ENCODE peak calls at places on chromosomes 11 and 22, in five cellular contexts. U, Q, A, H and V are unnamed samples.

GRCh38 chr11:130451261-130452019 is 3.0 kb downstream of the ADAMTS15 start:
- DNase-seq in U (peak), Q (no peak), A (no peak), H (no peak), V (no peak)

GRCh38 chr22:23064381-23065068 is 5.8 kb upstream of the GNAZ start:
- DNase-seq in U (no peak), Q (no peak), A (no peak), H (no peak), V (no peak)

GRCh38 chr11:13207270-13207664 is 70.3 kb upstream of the BMAL1 start:
- DNase-seq in U (no peak), Q (no peak), A (no peak), H (no peak), V (no peak)

GRCh38 chr11:15779518-15779917 is 576.8 kb downstream of the SOX6 start:
- DNase-seq in U (no peak), Q (no peak), A (no peak), H (no peak), V (no peak)

GRCh38 chr11:134069996-134070845 is 1.3 kb downstream of the JAM3 start:
- DNase-seq in U (no peak), Q (peak), A (no peak), H (no peak), V (no peak)

GRCh38 chr11:10488581-10489443 is 33.7 kb downstream of the AMPD3 start:
- DNase-seq in U (no peak), Q (no peak), A (no peak), H (no peak), V (no peak)

GRCh38 chr22:32534252-32535215 is 59.9 kb downstream of the FBXO7 start:
- DNase-seq in U (peak), Q (no peak), A (peak), H (peak), V (no peak)

GRCh38 chr11:88164320-88164719 is 10.9 kb downstream of the RAB38 start:
- DNase-seq in U (no peak), Q (no peak), A (no peak), H (no peak), V (no peak)

GRCh38 chr22:20589614-20590476 is 82.4 kb downstream of the MED15 start:
- DNase-seq in U (no peak), Q (no peak), A (no peak), H (no peak), V (no peak)

GRCh38 chr22:39748877-39749276 is 144.7 kb downstream of the ENTHD1 start:
- DNase-seq in U (peak), Q (peak), A (no peak), H (no peak), V (peak)

GRCh38 chr11:75204685-75205667 is 35.6 kb upstream of the TPBGL start:
- DNase-seq in U (peak), Q (peak), A (peak), H (peak), V (peak)

GRCh38 chr11:114377612-114378267 is 22.6 kb downstream of the C11orf71 start:
- DNase-seq in U (peak), Q (no peak), A (no peak), H (no peak), V (no peak)

GRCh38 chr11:76047766-76048165 is 158.5 kb downstream of the WNT11 start:
- DNase-seq in U (peak), Q (no peak), A (no peak), H (no peak), V (no peak)

GRCh38 chr22:49017769-49018330 is 809.8 kb downstream of the BRD1 start:
- DNase-seq in U (no peak), Q (no peak), A (no peak), H (no peak), V (no peak)

GRCh38 chr11:66280428-66280827 is 2.5 kb downstream of the CNIH2 start:
- DNase-seq in U (no peak), Q (no peak), A (no peak), H (no peak), V (no peak)

GRCh38 chr22:38347944-38348750 is 30.9 kb upstream of the CSNK1E start:
- DNase-seq in U (peak), Q (peak), A (no peak), H (no peak), V (no peak)

GRCh38 chr11:82810326-82810725 is 76.7 kb upstream of the FAM181B start:
- DNase-seq in U (no peak), Q (no peak), A (no peak), H (no peak), V (no peak)

GRCh38 chr11:128057786-128058395 is 529.5 kb downstream of the ETS1 start:
- DNase-seq in U (no peak), Q (no peak), A (no peak), H (no peak), V (no peak)

GRCh38 chr11:76798656-76799055 is 15.5 kb downstream of the TSKU start:
- DNase-seq in U (no peak), Q (no peak), A (peak), H (no peak), V (no peak)

GRCh38 chr11:5004429-5005274 is 10.0 kb downstream of the OR51L1 start:
- DNase-seq in U (peak), Q (peak), A (no peak), H (peak), V (peak)

GRCh38 chr22:17968126-17968525 is 56.2 kb downstream of the MICAL3 start:
- DNase-seq in U (no peak), Q (peak), A (no peak), H (no peak), V (peak)

GRCh38 chr22:48843640-48844039 is 984.0 kb downstream of the BRD1 start:
- DNase-seq in U (no peak), Q (peak), A (no peak), H (no peak), V (no peak)

GRCh38 chr22:44385781-44386180 is 73.0 kb upstream of the SHISAL1 start:
- DNase-seq in U (no peak), Q (no peak), A (no peak), H (no peak), V (no peak)

GRCh38 chr22:20156611-20157415 is 6.0 kb upstream of the CCDC188 start:
- DNase-seq in U (peak), Q (peak), A (peak), H (peak), V (peak)

GRCh38 chr11:68328374-68329091 is 16.1 kb downstream of the LRP5 start:
- DNase-seq in U (no peak), Q (no peak), A (peak), H (peak), V (no peak)

GRCh38 chr11:44250421-44250820 is 59.5 kb downstream of the ALX4 start:
- DNase-seq in U (no peak), Q (no peak), A (no peak), H (no peak), V (no peak)

GRCh38 chr22:22855617-22856308 is 31.9 kb upstream of the IGLL5 start:
- DNase-seq in U (peak), Q (peak), A (peak), H (peak), V (no peak)

GRCh38 chr11:86990079-86990478 is 34.9 kb upstream of the FZD4 start:
- DNase-seq in U (peak), Q (no peak), A (no peak), H (no peak), V (no peak)

GRCh38 chr22:41931701-41932269 is 5.2 kb upstream of the TNFRSF13C start:
- DNase-seq in U (no peak), Q (no peak), A (no peak), H (no peak), V (no peak)

GRCh38 chr11:7527029-7527428 is 13.2 kb downstream of the PPFIBP2 start:
- DNase-seq in U (no peak), Q (no peak), A (no peak), H (no peak), V (no peak)